ENCODE peak calls at places on chromosome 20, in eight cellular contexts. One of them, this sample, is unnamed.

GRCh38 chr20:53302695-53303094 is 290.9 kb downstream of the ZNF217 start:
- DNase-seq in natural killer cell: no peak
- DNase-seq in lower leg skin: no peak
- DNase-seq in activated naive CD4-positive, alpha-beta T cell: no peak
- DNase-seq in CD4-positive, alpha-beta T cell: no peak
- DNase-seq in amniotic stem cell: no peak
- DNase-seq in H1: no peak
- DNase-seq in T-helper 22 cell: no peak
- DNase-seq in this sample: no peak

GRCh38 chr20:64229537-64230061 is 25.9 kb upstream of the PCMTD2 start:
- DNase-seq in lower leg skin: no peak
- DNase-seq in natural killer cell: no peak
- DNase-seq in amniotic stem cell: no peak
- DNase-seq in H1: no peak
- DNase-seq in T-helper 22 cell: no peak
- DNase-seq in activated naive CD4-positive, alpha-beta T cell: no peak
- DNase-seq in CD4-positive, alpha-beta T cell: no peak
- DNase-seq in this sample: no peak

GRCh38 chr20:1310087-1310486 is 18.9 kb downstream of the SDCBP2 start:
- DNase-seq in lower leg skin: no peak
- DNase-seq in activated naive CD4-positive, alpha-beta T cell: no peak
- DNase-seq in natural killer cell: no peak
- DNase-seq in H1: no peak
- DNase-seq in amniotic stem cell: no peak
- DNase-seq in CD4-positive, alpha-beta T cell: no peak
- DNase-seq in T-helper 22 cell: no peak
- DNase-seq in this sample: no peak

GRCh38 chr20:46364670-46365482 is 41.5 kb downstream of the ELMO2 start:
- DNase-seq in amniotic stem cell: no peak
- DNase-seq in natural killer cell: no peak
- DNase-seq in activated naive CD4-positive, alpha-beta T cell: no peak
- DNase-seq in T-helper 22 cell: no peak
- DNase-seq in lower leg skin: no peak
- DNase-seq in H1: no peak
- DNase-seq in CD4-positive, alpha-beta T cell: no peak
- DNase-seq in this sample: no peak

GRCh38 chr20:63495771-63496403 is 3.0 kb downstream of the EEF1A2 start:
- DNase-seq in lower leg skin: no peak
- DNase-seq in natural killer cell: peak; percentile 72
- DNase-seq in T-helper 22 cell: peak; percentile 47
- DNase-seq in H1: no peak
- DNase-seq in activated naive CD4-positive, alpha-beta T cell: peak; percentile 76
- DNase-seq in CD4-positive, alpha-beta T cell: peak; percentile 67
- DNase-seq in amniotic stem cell: no peak
- DNase-seq in this sample: no peak

GRCh38 chr20:45783656-45784294 is 7.9 kb downstream of the WFDC3 start:
- DNase-seq in amniotic stem cell: no peak
- DNase-seq in activated naive CD4-positive, alpha-beta T cell: no peak
- DNase-seq in T-helper 22 cell: no peak
- DNase-seq in natural killer cell: no peak
- DNase-seq in H1: no peak
- DNase-seq in lower leg skin: no peak
- DNase-seq in CD4-positive, alpha-beta T cell: no peak
- DNase-seq in this sample: no peak

GRCh38 chr20:51596656-51597388 is 54.3 kb upstream of the NFATC2 start:
- DNase-seq in natural killer cell: no peak
- DNase-seq in lower leg skin: no peak
- DNase-seq in activated naive CD4-positive, alpha-beta T cell: no peak
- DNase-seq in H1: no peak
- DNase-seq in T-helper 22 cell: no peak
- DNase-seq in CD4-positive, alpha-beta T cell: no peak
- DNase-seq in amniotic stem cell: no peak
- DNase-seq in this sample: no peak

GRCh38 chr20:50044353-50044960 is 61.7 kb downstream of the SNAI1 start:
- DNase-seq in T-helper 22 cell: no peak
- DNase-seq in lower leg skin: no peak
- DNase-seq in H1: no peak
- DNase-seq in CD4-positive, alpha-beta T cell: no peak
- DNase-seq in natural killer cell: no peak
- DNase-seq in amniotic stem cell: no peak
- DNase-seq in activated naive CD4-positive, alpha-beta T cell: no peak
- DNase-seq in this sample: no peak

GRCh38 chr20:64161595-64162238 is 2.5 kb upstream of the MYT1 start:
- DNase-seq in natural killer cell: no peak
- DNase-seq in amniotic stem cell: no peak
- DNase-seq in lower leg skin: no peak
- DNase-seq in CD4-positive, alpha-beta T cell: peak; percentile 3
- DNase-seq in activated naive CD4-positive, alpha-beta T cell: no peak
- DNase-seq in T-helper 22 cell: no peak
- DNase-seq in H1: peak; percentile 47
- DNase-seq in this sample: peak; percentile 89

GRCh38 chr20:1427457-1428054 is 34.7 kb upstream of the FKBP1A start:
- DNase-seq in H1: peak; percentile 46
- DNase-seq in lower leg skin: no peak
- DNase-seq in T-helper 22 cell: no peak
- DNase-seq in amniotic stem cell: no peak
- DNase-seq in natural killer cell: no peak
- DNase-seq in activated naive CD4-positive, alpha-beta T cell: no peak
- DNase-seq in CD4-positive, alpha-beta T cell: no peak
- DNase-seq in this sample: peak; percentile 44

This sample was measured in NT2/D1.